ENCODE peak calls at places on chromosomes 3 and 15, in nine cellular contexts. Z is activated CD8-positive, alpha-beta T cell treated with anti-CD3 and anti-CD28 coated beads, Interleukin-2, amount 10 ng/mL, durations not matched to agents 7 days and 5 days; C is heart right ventricle; X is GM04503; H is HTR-8/SVneo; Q is HEK293T; G is fibroblast of the conjunctiva; F is stimulated activated CD4-positive, alpha-beta T cell treated with anti-CD3 and anti-CD28 coated beads, TNF-alpha, amount 100 ng/mL, for 1 hour; J is DMS 273 treated with DMSO at 0.1 percent for 48 hours. Y is an unnamed sample.

GRCh38 chr3:111730143-111730542 is 128.9 kb upstream of the PHLDB2 start:
- DNase-seq in Z (no peak), C (no peak), X (no peak), H (no peak), Q (no peak), G (no peak), F (no peak), J (no peak), Y (no peak)

GRCh38 chr3:72270072-72270611 is 485.2 kb upstream of the PROK2 start:
- DNase-seq in Z (no peak), C (peak; percentile 87), X (peak; percentile 85), H (peak; percentile 64), Q (peak; percentile 28), G (peak; percentile 94), F (no peak), J (no peak), Y (peak; percentile 97)

GRCh38 chr3:183895296-183895695 is 10.6 kb upstream of the PARL start:
- DNase-seq in Z (peak; percentile 56), C (no peak), X (peak; percentile 9), H (peak; percentile 77), Q (peak; percentile 67), G (peak; percentile 45), F (no peak), J (peak; percentile 45), Y (peak; percentile 10)

GRCh38 chr3:46899151-46900006 is 21.9 kb downstream of the PTH1R start:
- DNase-seq in Z (no peak), C (no peak), X (no peak), H (no peak), Q (no peak), G (no peak), F (no peak), J (no peak), Y (no peak)

GRCh38 chr15:60442763-60443162 is 36.2 kb downstream of the ICE2 start:
- DNase-seq in Z (no peak), C (no peak), X (no peak), H (no peak), Q (no peak), G (no peak), F (no peak), J (no peak), Y (no peak)

GRCh38 chr3:105359098-105359762 is 7.5 kb upstream of the ALCAM start:
- DNase-seq in Z (no peak), C (no peak), X (no peak), H (peak; percentile 6), Q (no peak), G (no peak), F (no peak), J (no peak), Y (no peak)

GRCh38 chr15:78671626-78672211 is 30.7 kb upstream of the CHRNB4 start:
- DNase-seq in Z (no peak), C (no peak), X (no peak), H (no peak), Q (no peak), G (no peak), F (no peak), J (peak; percentile 98), Y (no peak)

GRCh38 chr15:53328341-53328740 is 431.1 kb downstream of the WDR72 start:
- DNase-seq in Z (no peak), C (no peak), X (no peak), H (no peak), Q (no peak), G (no peak), F (no peak), J (no peak), Y (no peak)

GRCh38 chr15:80251505-80252280 is at the start of gene CTXND1:
- DNase-seq in Z (no peak), C (no peak), X (no peak), H (no peak), Q (peak; percentile 48), G (no peak), F (no peak), J (no peak), Y (no peak)

GRCh38 chr3:63933459-63933858 is 21.3 kb upstream of the SCAANT1 start:
- DNase-seq in Z (no peak), C (no peak), X (no peak), H (no peak), Q (no peak), G (no peak), F (no peak), J (no peak), Y (no peak)

GRCh38 chr15:25944386-25944785 is 81.3 kb upstream of the ATP10A start:
- DNase-seq in Z (no peak), C (no peak), X (no peak), H (no peak), Q (no peak), G (no peak), F (no peak), J (no peak), Y (no peak)

GRCh38 chr3:23219117-23219516 is 16.0 kb downstream of the UBE2E2 start:
- DNase-seq in Z (no peak), C (no peak), X (no peak), H (no peak), Q (no peak), G (no peak), F (no peak), J (no peak), Y (no peak)

GRCh38 chr15:68852466-68852865 is 31.8 kb upstream of the ANP32A start:
- DNase-seq in Z (no peak), C (no peak), X (no peak), H (no peak), Q (no peak), G (no peak), F (no peak), J (no peak), Y (no peak)

GRCh38 chr3:73055583-73056364 is 5.7 kb upstream of the EBLN2 start:
- DNase-seq in Z (no peak), C (no peak), X (no peak), H (no peak), Q (no peak), G (no peak), F (no peak), J (no peak), Y (no peak)

GRCh38 chr3:116951610-116952009 is 242.0 kb downstream of the TUSC7 start:
- DNase-seq in Z (no peak), C (no peak), X (no peak), H (no peak), Q (no peak), G (no peak), F (no peak), J (no peak), Y (no peak)

GRCh38 chr3:101854608-101855304 is 5.4 kb downstream of the NFKBIZ start:
- DNase-seq in Z (no peak), C (no peak), X (no peak), H (no peak), Q (no peak), G (no peak), F (no peak), J (no peak), Y (no peak)

GRCh38 chr3:9036327-9037112 is 73.2 kb upstream of the RAD18 start:
- DNase-seq in Z (no peak), C (peak; percentile 49), X (peak; percentile 13), H (no peak), Q (no peak), G (peak; percentile 72), F (no peak), J (peak; percentile 12), Y (peak; percentile 78)

GRCh38 chr3:74845086-74845485 is 230.6 kb upstream of the CNTN3 start:
- DNase-seq in Z (no peak), C (no peak), X (no peak), H (no peak), Q (no peak), G (no peak), F (no peak), J (no peak), Y (no peak)

Y was measured in skeletal muscle cell.